ENCODE peak calls at places on chromosomes 12 and 14, in five cellular contexts. K is WERI-Rb-1; Y is neural progenitor cell; F is astrocyte; E is CD8-positive, alpha-beta T cell. D is an unnamed sample.

GRCh38 chr12:46577063-46577776 is 204.6 kb upstream of the SLC38A2 start:
- DNase-seq in Y (no peak), E (no peak), F (no peak), K (no peak), D (no peak)

GRCh38 chr12:77299910-77300772 is 234.8 kb upstream of the E2F7 start:
- DNase-seq in E (no peak), Y (no peak), F (peak; percentile 82), K (no peak), D (no peak)

GRCh38 chr12:25743679-25744078 is 190.6 kb upstream of the LMNTD1 start:
- DNase-seq in Y (no peak), E (no peak), F (no peak), K (no peak), D (no peak)

GRCh38 chr12:13103391-13104033 is at the start of gene GSG1:
- DNase-seq in K (no peak), F (no peak), E (no peak), Y (no peak), D (no peak)

GRCh38 chr12:132557969-132558856 is 52.2 kb downstream of the LRCOL1 start:
- DNase-seq in Y (no peak), E (no peak), K (peak; percentile 89), F (no peak), D (no peak)

GRCh38 chr12:82299617-82300016 is 58.6 kb downstream of the CCDC59 start:
- DNase-seq in K (no peak), Y (no peak), F (peak; percentile 92), E (no peak), D (no peak)

GRCh38 chr12:75257510-75257909 is 47.9 kb upstream of the KCNC2 start:
- DNase-seq in Y (no peak), F (no peak), E (no peak), K (no peak), D (no peak)

GRCh38 chr12:109926488-109927210 is 26.6 kb downstream of the TCHP start:
- DNase-seq in K (no peak), F (no peak), Y (no peak), E (no peak), D (no peak)

GRCh38 chr12:121626853-121627623 is 708 bp downstream of the ORAI1 start:
- DNase-seq in F (peak; percentile 54), E (peak; percentile 92), K (peak; percentile 69), Y (peak; percentile 84), D (peak; percentile 23)

GRCh38 chr14:32606297-32606696 is 277.2 kb downstream of the AKAP6 start:
- DNase-seq in Y (no peak), E (no peak), K (no peak), F (no peak), D (no peak)

GRCh38 chr12:34294671-34295365 is 272.5 kb downstream of the ALG10 start:
- DNase-seq in E (no peak), K (no peak), Y (no peak), F (no peak), D (no peak)

GRCh38 chr12:6426882-6427671 is 17.7 kb upstream of the CD27 start:
- DNase-seq in E (peak; percentile 91), F (no peak), K (no peak), Y (no peak), D (no peak)

GRCh38 chr12:121238604-121239334 is 28.8 kb downstream of the P2RX4 start:
- DNase-seq in E (no peak), K (peak; percentile 52), Y (peak; percentile 67), F (no peak), D (no peak)

GRCh38 chr12:4421590-4422031 is 24.0 kb downstream of the FGF6 start:
- DNase-seq in K (peak; percentile 30), E (no peak), Y (peak; percentile 83), F (peak; percentile 16), D (no peak)

GRCh38 chr14:22602853-22603252 is 4.8 kb downstream of the ABHD4 start:
- DNase-seq in Y (no peak), E (no peak), K (no peak), F (no peak), D (no peak)

GRCh38 chr12:90630006-90630405 is 325.0 kb downstream of the CCER1 start:
- DNase-seq in E (no peak), K (no peak), F (no peak), Y (no peak), D (no peak)

GRCh38 chr14:100203962-100204834 is 34.7 kb upstream of the YY1 start:
- DNase-seq in F (no peak), E (no peak), K (no peak), Y (no peak), D (no peak)

GRCh38 chr12:112182499-112182898 is 57.1 kb downstream of the TRAFD1 start:
- DNase-seq in F (no peak), E (no peak), K (no peak), Y (no peak), D (no peak)

GRCh38 chr12:115398311-115398781 is 714.4 kb upstream of the TBX3 start:
- DNase-seq in K (peak; percentile 44), Y (no peak), F (no peak), E (no peak), D (no peak)

GRCh38 chr12:108193922-108194321 is 64.8 kb downstream of the WSCD2 start:
- DNase-seq in E (no peak), F (no peak), Y (peak; percentile 70), K (peak; percentile 31), D (no peak)

GRCh38 chr12:96258451-96258933 is 64.3 kb downstream of the ELK3 start:
- DNase-seq in Y (peak; percentile 66), F (peak; percentile 60), E (peak; percentile 52), K (no peak), D (no peak)

GRCh38 chr12:43882578-43883178 is 46.8 kb downstream of the TMEM117 start:
- DNase-seq in Y (peak; percentile 62), F (peak; percentile 31), E (peak; percentile 28), K (peak; percentile 24), D (no peak)

GRCh38 chr14:90288646-90289355 is 32.4 kb downstream of the PSMC1 start:
- DNase-seq in Y (no peak), E (no peak), K (peak; percentile 43), F (no peak), D (no peak)

GRCh38 chr12:107352347-107353081 is 259.2 kb upstream of the CRY1 start:
- DNase-seq in E (no peak), Y (no peak), K (no peak), F (no peak), D (no peak)

GRCh38 chr12:2414810-2415567 is 362.2 kb downstream of the CACNA1C start:
- DNase-seq in Y (no peak), K (no peak), F (no peak), E (no peak), D (no peak)
- H3K27ac ChIP-seq in Y (no peak overlapping the region), K (no peak overlapping the region), F (no peak overlapping the region), E (no peak overlapping the region), D (peak overlapping the region; percentile 72)

GRCh38 chr14:68941820-68942219 is 37.3 kb downstream of the ACTN1 start:
- DNase-seq in F (peak; percentile 96), Y (peak; percentile 68), K (peak; percentile 27), E (no peak), D (no peak)
- TF ChIP-seq CTCF in F (peak; percentile 58), Y (peak; percentile 50), K (peak; percentile 57), E (no peak), D (peak; percentile 61)

GRCh38 chr12:53567961-53568360 is 58.2 kb downstream of the ATF7 start:
- DNase-seq in Y (no peak), F (peak; percentile 44), K (no peak), E (no peak), D (no peak)
- H3K4me3 ChIP-seq in Y (no peak overlapping the region), F (no peak overlapping the region), K (no peak overlapping the region), E (no peak overlapping the region), D (no peak overlapping the region)

GRCh38 chr14:104049576-104050240 is 35.8 kb upstream of the ASPG start:
- DNase-seq in F (no peak), E (no peak), Y (no peak), K (no peak), D (no peak)
- H3K27ac ChIP-seq in F (no peak overlapping the region), E (no peak overlapping the region), Y (no peak overlapping the region), K (no peak overlapping the region), D (no peak overlapping the region)

DNA sequence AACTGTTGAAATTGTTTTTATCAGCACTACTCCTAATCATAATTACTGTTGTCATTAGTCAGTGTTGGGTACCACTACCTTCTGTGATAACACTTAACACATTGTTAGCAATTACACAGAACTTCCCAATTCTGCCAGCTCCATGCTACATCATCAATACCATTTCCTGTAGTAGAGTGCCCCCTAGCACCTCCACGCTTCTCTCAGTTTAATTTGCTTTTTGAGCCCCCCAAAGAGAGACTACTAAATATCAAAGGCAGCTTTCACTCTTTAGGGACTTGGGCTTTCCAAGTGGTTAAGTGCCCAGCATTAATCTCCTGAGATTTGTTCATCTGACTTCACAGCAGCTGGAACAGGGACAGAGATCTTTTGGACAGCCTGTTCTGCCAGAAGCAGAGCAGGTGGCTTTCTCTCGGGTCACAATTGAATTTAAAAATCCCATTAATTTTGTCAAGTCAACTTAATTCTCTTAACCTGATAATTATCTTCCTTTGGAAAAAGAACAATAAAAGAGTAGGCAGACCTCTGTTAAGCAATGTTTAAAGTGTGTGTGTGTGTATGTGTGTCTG is 954.9 kb downstream of the DIO2 start:
- DNase-seq in F (no peak), E (no peak), Y (peak; percentile 38), K (peak; percentile 24), D (no peak)
- TF ChIP-seq CTCF in F (no peak), E (no peak), Y (peak; percentile 45), K (peak; percentile 41), D (no peak)

GRCh38 chr14:38143651-38144505 is 63.8 kb upstream of the SSTR1 start:
- DNase-seq in E (no peak), Y (no peak), K (no peak), F (peak; percentile 74), D (no peak)
- H3K4me3 ChIP-seq in E (no peak overlapping the region), Y (no peak overlapping the region), K (no peak overlapping the region), F (peak overlapping the region; percentile 15), D (no peak overlapping the region)

GRCh38 chr14:103404920-103405319 is 19.7 kb downstream of the MARK3 start:
- DNase-seq in K (no peak), E (no peak), Y (no peak), F (no peak), D (no peak)
- H3K27ac ChIP-seq in K (no peak overlapping the region), E (no peak overlapping the region), Y (no peak overlapping the region), F (no peak overlapping the region), D (no peak overlapping the region)